ENCODE peak calls at places on chromosomes 11 and 22, in four cellular contexts. One of them, this sample, is unnamed.

GRCh38 chr11:75303544-75304224 is 47.8 kb downstream of the ARRB1 start:
- DNase-seq in heart right ventricle: no peak
- DNase-seq in mammary epithelial cell: no peak
- DNase-seq in Peyer's patch: no peak
- DNase-seq in this sample: no peak

GRCh38 chr22:49814164-49814686 is 13.4 kb downstream of the BRD1 start:
- DNase-seq in heart right ventricle: no peak
- DNase-seq in mammary epithelial cell: no peak
- DNase-seq in Peyer's patch: no peak
- DNase-seq in this sample: no peak

GRCh38 chr22:27318516-27318915 is 483.0 kb downstream of the MN1 start:
- DNase-seq in heart right ventricle: no peak
- DNase-seq in mammary epithelial cell: no peak
- DNase-seq in Peyer's patch: no peak
- DNase-seq in this sample: no peak

GRCh38 chr11:128752379-128752778 is 58.5 kb downstream of the FLI1 start:
- DNase-seq in heart right ventricle: no peak
- DNase-seq in mammary epithelial cell: no peak
- DNase-seq in Peyer's patch: no peak
- DNase-seq in this sample: no peak

GRCh38 chr11:34345991-34346480 is 11.8 kb downstream of the ABTB2 start:
- DNase-seq in heart right ventricle: peak; percentile 50
- DNase-seq in mammary epithelial cell: no peak
- DNase-seq in Peyer's patch: no peak
- DNase-seq in this sample: peak; percentile 85

GRCh38 chr11:128670631-128671030 is 23.2 kb upstream of the FLI1 start:
- DNase-seq in heart right ventricle: no peak
- DNase-seq in mammary epithelial cell: no peak
- DNase-seq in Peyer's patch: no peak
- DNase-seq in this sample: no peak

GRCh38 chr22:28911279-28911640 is 27.9 kb downstream of the ZNRF3 start:
- DNase-seq in heart right ventricle: no peak
- DNase-seq in mammary epithelial cell: no peak
- DNase-seq in Peyer's patch: no peak
- DNase-seq in this sample: no peak

GRCh38 chr22:32308934-32309333 is 48.7 kb upstream of the RFPL3 start:
- DNase-seq in heart right ventricle: no peak
- DNase-seq in mammary epithelial cell: no peak
- DNase-seq in Peyer's patch: no peak
- DNase-seq in this sample: no peak

GRCh38 chr11:131906963-131907362 is 536.5 kb downstream of the NTM start:
- DNase-seq in heart right ventricle: no peak
- DNase-seq in mammary epithelial cell: no peak
- DNase-seq in Peyer's patch: no peak
- DNase-seq in this sample: no peak

GRCh38 chr11:57597971-57598830 is 716 bp downstream of the SERPING1 start:
- DNase-seq in heart right ventricle: peak; percentile 88
- DNase-seq in mammary epithelial cell: no peak
- DNase-seq in Peyer's patch: peak; percentile 69
- DNase-seq in this sample: peak; percentile 33

GRCh38 chr11:10666976-10667892 is 26.3 kb downstream of the IRAG1 start:
- DNase-seq in heart right ventricle: no peak
- DNase-seq in mammary epithelial cell: no peak
- DNase-seq in Peyer's patch: no peak
- DNase-seq in this sample: peak; percentile 53

GRCh38 chr22:22507743-22508273 is 734 bp downstream of the ZNF280B start:
- DNase-seq in heart right ventricle: no peak
- DNase-seq in mammary epithelial cell: no peak
- DNase-seq in Peyer's patch: no peak
- DNase-seq in this sample: no peak
- H3K4me3 ChIP-seq in heart right ventricle: peak overlapping the region; percentile 62
- H3K4me3 ChIP-seq in mammary epithelial cell: no peak overlapping the region
- H3K4me3 ChIP-seq in Peyer's patch: peak overlapping the region; percentile 61
- H3K4me3 ChIP-seq in this sample: peak overlapping the region; percentile 73

DNA sequence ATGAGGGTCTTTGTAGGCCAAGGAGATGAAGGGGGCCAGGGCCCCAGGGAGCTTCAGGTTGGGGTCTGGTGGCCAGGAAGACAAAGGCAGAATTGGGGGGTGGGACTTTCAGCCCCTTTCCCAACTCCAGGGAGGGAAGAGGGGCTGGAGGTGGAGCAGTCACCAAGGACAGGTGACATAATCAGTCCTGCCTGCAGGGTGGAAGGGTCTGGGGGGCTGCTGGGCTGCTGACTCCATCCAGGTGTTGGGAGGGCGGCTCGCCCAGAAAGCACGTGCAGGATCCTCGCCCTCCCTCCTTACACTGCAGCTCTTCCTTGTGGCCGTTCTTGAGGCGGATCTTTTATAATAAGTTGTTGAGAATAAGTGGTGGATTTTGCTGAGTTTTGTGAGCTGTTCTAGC is 1491.1 kb downstream of the TBC1D22A start:
- DNase-seq in heart right ventricle: no peak
- DNase-seq in mammary epithelial cell: no peak
- DNase-seq in Peyer's patch: no peak
- DNase-seq in this sample: no peak
- H3K9me3 ChIP-seq in heart right ventricle: no peaks in the 10 kb centered on the region
- H3K9me3 ChIP-seq in mammary epithelial cell: peaks cover 35% of the 10 kb centered on the region
- H3K9me3 ChIP-seq in Peyer's patch: no peaks in the 10 kb centered on the region
- H3K9me3 ChIP-seq in this sample: no peaks in the 10 kb centered on the region

GRCh38 chr22:22099833-22100812 is 117.5 kb upstream of the TOP3B start:
- DNase-seq in heart right ventricle: no peak
- DNase-seq in mammary epithelial cell: no peak
- DNase-seq in Peyer's patch: no peak
- DNase-seq in this sample: no peak

GRCh38 chr22:22103078-22103593 is 120.5 kb upstream of the TOP3B start:
- DNase-seq in heart right ventricle: no peak
- DNase-seq in mammary epithelial cell: no peak
- DNase-seq in Peyer's patch: no peak
- DNase-seq in this sample: no peak

GRCh38 chr22:22098457-22099193 is 116.0 kb upstream of the TOP3B start:
- DNase-seq in heart right ventricle: no peak
- DNase-seq in mammary epithelial cell: no peak
- DNase-seq in Peyer's patch: no peak
- DNase-seq in this sample: no peak

GRCh38 chr22:22097727-22098228 is 115.2 kb upstream of the TOP3B start:
- DNase-seq in heart right ventricle: no peak
- DNase-seq in mammary epithelial cell: no peak
- DNase-seq in Peyer's patch: no peak
- DNase-seq in this sample: no peak

DNA sequence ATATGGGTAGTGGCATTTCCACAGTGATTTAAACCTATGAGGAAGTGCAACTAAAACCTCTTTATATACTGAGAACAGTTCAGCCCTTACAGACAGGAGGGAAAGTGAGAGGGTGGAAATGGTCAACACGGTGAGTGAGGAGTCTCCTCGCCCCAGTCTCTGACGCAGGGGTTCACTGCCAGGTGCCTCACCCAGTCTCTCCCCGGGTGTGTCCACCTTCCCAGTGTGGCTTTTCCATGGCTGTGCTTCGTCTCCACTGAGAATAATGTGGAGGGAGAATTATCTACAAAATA is 116.6 kb upstream of the TOP3B start:
- DNase-seq in heart right ventricle: no peak
- DNase-seq in mammary epithelial cell: no peak
- DNase-seq in Peyer's patch: peak; percentile 55
- DNase-seq in this sample: no peak
- H3K4me3 ChIP-seq in heart right ventricle: no peak overlapping the region
- H3K4me3 ChIP-seq in mammary epithelial cell: no peak overlapping the region
- H3K4me3 ChIP-seq in Peyer's patch: no peak overlapping the region
- H3K4me3 ChIP-seq in this sample: no peak overlapping the region

GRCh38 chr22:47220752-47221151 is 458.3 kb downstream of the TBC1D22A start:
- DNase-seq in heart right ventricle: no peak
- DNase-seq in mammary epithelial cell: no peak
- DNase-seq in Peyer's patch: no peak
- DNase-seq in this sample: no peak
- H3K9me3 ChIP-seq in heart right ventricle: no peaks in the 10 kb centered on the region
- H3K9me3 ChIP-seq in mammary epithelial cell: peaks cover 19% of the 10 kb centered on the region
- H3K9me3 ChIP-seq in Peyer's patch: no peaks in the 10 kb centered on the region
- H3K9me3 ChIP-seq in this sample: no peaks in the 10 kb centered on the region

GRCh38 chr11:27291302-27291889 is 71.6 kb downstream of the CCDC34 start:
- DNase-seq in heart right ventricle: no peak
- DNase-seq in mammary epithelial cell: peak; percentile 62
- DNase-seq in Peyer's patch: peak; percentile 86
- DNase-seq in this sample: no peak
- H3K4me3 ChIP-seq in heart right ventricle: no peak overlapping the region
- H3K4me3 ChIP-seq in mammary epithelial cell: no peak overlapping the region
- H3K4me3 ChIP-seq in Peyer's patch: no peak overlapping the region
- H3K4me3 ChIP-seq in this sample: no peak overlapping the region